ENCODE peak calls at places on chromosomes 11 and 22, in five cellular contexts. C is A549, Q is stomach, D is breast epithelium, R is spleen. Z is an unnamed sample.

GRCh38 chr11:68314203-68314885 is 2.0 kb downstream of the LRP5 start:
- DNase-seq in D (no peak), Q (no peak), R (no peak), C (no peak), Z (no peak)

GRCh38 chr11:129412501-129412900 is 36.9 kb downstream of the BARX2 start:
- DNase-seq in R (no peak), Q (peak), C (no peak), D (no peak), Z (no peak)

GRCh38 chr11:44309483-44310197 is at the start of gene ALX4:
- DNase-seq in D (no peak), C (no peak), R (no peak), Q (no peak), Z (peak)

GRCh38 chr11:134439181-134439580 is 27.1 kb upstream of the B3GAT1 start:
- DNase-seq in Q (no peak), R (no peak), C (no peak), D (no peak), Z (no peak)

GRCh38 chr11:95065336-95065735 is 1.4 kb upstream of the SRSF8 start:
- DNase-seq in Q (no peak), C (no peak), D (peak), R (no peak), Z (no peak)

GRCh38 chr11:132158696-132159095 is 788.3 kb downstream of the NTM start:
- DNase-seq in R (no peak), C (no peak), Q (no peak), D (no peak), Z (no peak)

GRCh38 chr11:102924851-102925380 is 30.6 kb downstream of the MMP13 start:
- DNase-seq in Q (no peak), C (no peak), D (no peak), R (no peak), Z (no peak)

GRCh38 chr11:22536036-22536435 is 89.6 kb downstream of the FANCF start:
- DNase-seq in C (no peak), D (no peak), R (no peak), Q (no peak), Z (no peak)

GRCh38 chr22:37343863-37344734 is 61.8 kb downstream of the CYTH4 start:
- DNase-seq in R (no peak), Q (no peak), D (no peak), C (no peak), Z (no peak)

GRCh38 chr11:85626496-85626895 is 648 bp downstream of the DLG2 start:
- DNase-seq in D (no peak), Q (peak), R (no peak), C (no peak), Z (no peak)

GRCh38 chr11:44632466-44633123 is 67.1 kb downstream of the CD82 start:
- DNase-seq in Q (peak), C (peak), D (no peak), R (peak), Z (no peak)

GRCh38 chr22:32731372-32731771 is 70.1 kb upstream of the TIMP3 start:
- DNase-seq in D (no peak), R (no peak), Q (no peak), C (no peak), Z (peak)

GRCh38 chr11:96278039-96278897 is 64.7 kb downstream of the MAML2 start:
- DNase-seq in R (no peak), Q (no peak), C (no peak), D (no peak), Z (no peak)

GRCh38 chr11:118370774-118371173 is 11.4 kb downstream of the UBE4A start:
- DNase-seq in D (no peak), R (no peak), Q (no peak), C (no peak), Z (no peak)

GRCh38 chr11:49405743-49406142 is 197.3 kb upstream of the FOLH1 start:
- DNase-seq in C (no peak), D (no peak), Q (no peak), R (peak), Z (no peak)

GRCh38 chr11:134224710-134225662 is 515 bp downstream of the VPS26B start:
- DNase-seq in C (peak), D (peak), R (peak), Q (peak), Z (peak)

GRCh38 chr11:11415786-11416390 is 62.8 kb upstream of the CSNK2A3 start:
- DNase-seq in C (no peak), R (no peak), Q (no peak), D (no peak), Z (no peak)

GRCh38 chr22:43996170-43996980 is 27.7 kb upstream of the PARVB start:
- DNase-seq in Q (peak), C (no peak), D (no peak), R (peak), Z (no peak)

GRCh38 chr22:47292546-47293320 is 530.3 kb downstream of the TBC1D22A start:
- DNase-seq in R (no peak), C (no peak), Q (peak), D (no peak), Z (peak)

GRCh38 chr11:37182036-37182435 is 584.0 kb upstream of the RAG2 start:
- DNase-seq in Q (no peak), R (no peak), D (no peak), C (no peak), Z (no peak)

GRCh38 chr11:70568504-70569172 is 170.3 kb downstream of the CTTN start:
- DNase-seq in R (peak), Q (no peak), D (no peak), C (no peak), Z (no peak)

GRCh38 chr11:2827792-2828191 is 57.8 kb downstream of the CDKN1C start:
- DNase-seq in D (no peak), Q (no peak), R (no peak), C (no peak), Z (no peak)

GRCh38 chr22:22855617-22856308 is 31.9 kb upstream of the IGLL5 start:
- DNase-seq in R (no peak), D (no peak), Q (no peak), C (no peak), Z (no peak)

GRCh38 chr11:95152878-95153856 is 63.5 kb downstream of the ENDOD1 start:
- DNase-seq in Q (no peak), R (peak), C (no peak), D (no peak), Z (no peak)

GRCh38 chr11:11701070-11701469 is 79.3 kb upstream of the GALNT18 start:
- DNase-seq in D (no peak), Q (no peak), R (no peak), C (no peak), Z (no peak)

GRCh38 chr22:45548991-45549736 is 46.5 kb downstream of the FBLN1 start:
- DNase-seq in C (peak), Q (peak), D (peak), R (no peak), Z (peak)

GRCh38 chr11:78733031-78733430 is 158.4 kb upstream of the NARS2 start:
- DNase-seq in C (no peak), Q (no peak), D (no peak), R (no peak), Z (no peak)

GRCh38 chr11:25247336-25247735 is 750.5 kb downstream of the LUZP2 start:
- DNase-seq in Q (no peak), D (no peak), C (no peak), R (no peak), Z (no peak)

GRCh38 chr11:64237484-64237951 is 3.1 kb downstream of the VEGFB start:
- DNase-seq in D (peak), C (no peak), Q (peak), R (no peak), Z (peak)

GRCh38 chr22:23279781-23280180 is 99.5 kb downstream of the BCR start:
- DNase-seq in C (no peak), R (no peak), Q (no peak), D (no peak), Z (no peak)

GRCh38 chr11:83711035-83711630 is 425.0 kb upstream of the CCDC90B start:
- DNase-seq in C (no peak), R (no peak), D (no peak), Q (no peak), Z (no peak)

GRCh38 chr11:95593101-95593500 is 196.5 kb downstream of the FAM76B start:
- DNase-seq in Q (no peak), C (no peak), D (no peak), R (no peak), Z (peak)

GRCh38 chr22:50683086-50683993 is 10.7 kb downstream of the SHANK3 start:
- DNase-seq in R (no peak), Q (peak), C (no peak), D (no peak), Z (no peak)

GRCh38 chr22:50686794-50687193 is 14.2 kb downstream of the SHANK3 start:
- DNase-seq in D (no peak), R (no peak), Q (no peak), C (no peak), Z (no peak)

GRCh38 chr22:50683994-50684371 is 11.4 kb downstream of the SHANK3 start:
- DNase-seq in D (no peak), R (peak), C (no peak), Q (peak), Z (no peak)

GRCh38 chr22:50684501-50684900 is 11.9 kb downstream of the SHANK3 start:
- DNase-seq in D (no peak), C (no peak), R (peak), Q (peak), Z (no peak)

GRCh38 chr22:50684986-50685385 is 12.4 kb downstream of the SHANK3 start:
- DNase-seq in R (no peak), D (no peak), C (no peak), Q (peak), Z (no peak)
- TF ChIP-seq POLR2A in R (no peak), D (no peak), C (no peak), Q (no peak), Z (no peak)

GRCh38 chr11:4180441-4181183 is 86.0 kb downstream of the RRM1 start:
- DNase-seq in C (no peak), R (no peak), D (peak), Q (no peak), Z (no peak)
- H3K27ac ChIP-seq in C (no peak), R (no peak), D (no peak), Q (no peak), Z (no peak)

GRCh38 chr11:6607190-6607635 is 3.6 kb downstream of the ILK start:
- DNase-seq in C (no peak), Q (no peak), R (no peak), D (peak), Z (peak)
- TF ChIP-seq POLR2A in C (no peak), Q (no peak), R (no peak), D (no peak), Z (no peak)

DNA sequence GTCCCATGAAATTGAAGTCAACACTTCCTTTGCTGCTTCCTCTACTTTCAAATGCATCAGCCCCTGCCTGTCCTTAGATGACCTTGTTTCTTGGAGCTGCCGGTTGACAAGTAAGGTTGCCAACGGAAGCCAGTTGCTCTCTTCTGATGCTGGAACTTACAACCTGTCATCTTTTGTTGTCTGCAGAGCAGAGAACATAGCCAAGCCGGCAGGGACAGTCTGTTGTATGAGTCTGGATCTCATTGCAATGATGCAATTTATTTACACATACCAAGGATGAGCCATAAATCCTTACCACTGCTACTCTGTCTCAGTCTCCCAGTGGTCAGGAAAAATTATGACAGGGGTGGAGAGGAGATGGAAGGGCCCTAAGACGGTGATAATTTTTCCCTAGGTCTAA is 151.4 kb downstream of the BLID start:
- DNase-seq in D (no peak), R (no peak), C (no peak), Q (no peak), Z (no peak)
- H3K27ac ChIP-seq in D (no peak), R (no peak), C (no peak), Q (no peak), Z (no peak)

GRCh38 chr11:75152090-75152489 is 1.2 kb downstream of the SLCO2B1 start:
- DNase-seq in Q (no peak), D (no peak), R (no peak), C (no peak), Z (no peak)

GRCh38 chr11:75151346-75152047 is 590 bp downstream of the SLCO2B1 start:
- DNase-seq in Q (no peak), C (no peak), R (no peak), D (no peak), Z (no peak)

GRCh38 chr11:75150079-75150478 is 828 bp upstream of the SLCO2B1 start:
- DNase-seq in R (no peak), D (no peak), C (no peak), Q (no peak), Z (no peak)

GRCh38 chr11:75152651-75153553 is 2.0 kb downstream of the SLCO2B1 start:
- DNase-seq in Q (no peak), D (no peak), C (no peak), R (no peak), Z (no peak)

GRCh38 chr11:75150879-75151278 is at the start of gene SLCO2B1:
- DNase-seq in R (no peak), C (no peak), Q (no peak), D (no peak), Z (no peak)
- TF ChIP-seq POLR2A in R (no peak), C (no peak), Q (no peak), D (no peak), Z (no peak)